ENCODE peak calls at places on chromosomes 7 and 10, in seven cellular contexts. X is transverse colon, F is upper lobe of left lung, Q is HepG2, G is spleen, J is HCT116, H is endothelial cell of umbilical vein. C is an unnamed sample. For H3K4me1, the result is how much of the 10 kb centered on the place peaks cover.

GRCh38 chr10:89861584-89862287 is 160.3 kb downstream of the KIF20B start:
- DNase-seq in J (peak), H (no peak), Q (no peak), G (no peak), X (no peak), F (peak), C (no peak)

GRCh38 chr10:13000431-13000830 is 1.1 kb downstream of the CCDC3 start:
- DNase-seq in X (no peak), J (no peak), Q (no peak), F (no peak), G (no peak), H (no peak), C (no peak)

GRCh38 chr10:57202356-57202755 is 841.3 kb upstream of the ZWINT start:
- DNase-seq in X (no peak), H (no peak), G (no peak), J (no peak), F (no peak), Q (no peak), C (no peak)

GRCh38 chr7:86453454-86453853 is 190.3 kb upstream of the GRM3 start:
- DNase-seq in Q (no peak), X (no peak), F (no peak), J (no peak), H (no peak), G (no peak), C (no peak)

GRCh38 chr7:95549818-95550529 is 46.3 kb downstream of the PDK4 start:
- DNase-seq in X (peak), F (peak), J (peak), Q (no peak), G (no peak), H (peak), C (peak)

GRCh38 chr10:128016423-128017060 is 109.6 kb downstream of the PTPRE start:
- DNase-seq in J (no peak), X (no peak), Q (no peak), H (no peak), F (no peak), G (no peak), C (peak)

GRCh38 chr10:78972947-78973900 is 95.5 kb upstream of the ZMIZ1 start:
- DNase-seq in H (peak), J (peak), X (peak), G (peak), F (peak), Q (peak), C (peak)

GRCh38 chr7:16491148-16491547 is 25.6 kb upstream of the SOSTDC1 start:
- DNase-seq in F (no peak), Q (peak), X (no peak), H (no peak), G (no peak), J (no peak), C (no peak)

GRCh38 chr10:127296696-127297095 is 100.3 kb upstream of the INSYN2A start:
- DNase-seq in G (no peak), F (no peak), Q (no peak), H (no peak), X (no peak), J (no peak), C (no peak)

GRCh38 chr7:86667732-86668131 is 24.0 kb downstream of the GRM3 start:
- DNase-seq in Q (no peak), G (no peak), J (peak), X (no peak), H (no peak), F (no peak), C (no peak)

GRCh38 chr10:78470267-78471103 is 436.8 kb downstream of the RPS24 start:
- DNase-seq in G (no peak), X (no peak), Q (peak), H (no peak), F (no peak), J (no peak), C (no peak)

GRCh38 chr10:80152820-80153219 is 20.3 kb downstream of the PLAC9 start:
- DNase-seq in G (no peak), Q (no peak), H (no peak), X (no peak), F (no peak), J (no peak), C (no peak)
- TF ChIP-seq POLR2A in G (no peak), Q (no peak), H (no peak), X (no peak), F (no peak), J (no peak), C (no peak)

DNA sequence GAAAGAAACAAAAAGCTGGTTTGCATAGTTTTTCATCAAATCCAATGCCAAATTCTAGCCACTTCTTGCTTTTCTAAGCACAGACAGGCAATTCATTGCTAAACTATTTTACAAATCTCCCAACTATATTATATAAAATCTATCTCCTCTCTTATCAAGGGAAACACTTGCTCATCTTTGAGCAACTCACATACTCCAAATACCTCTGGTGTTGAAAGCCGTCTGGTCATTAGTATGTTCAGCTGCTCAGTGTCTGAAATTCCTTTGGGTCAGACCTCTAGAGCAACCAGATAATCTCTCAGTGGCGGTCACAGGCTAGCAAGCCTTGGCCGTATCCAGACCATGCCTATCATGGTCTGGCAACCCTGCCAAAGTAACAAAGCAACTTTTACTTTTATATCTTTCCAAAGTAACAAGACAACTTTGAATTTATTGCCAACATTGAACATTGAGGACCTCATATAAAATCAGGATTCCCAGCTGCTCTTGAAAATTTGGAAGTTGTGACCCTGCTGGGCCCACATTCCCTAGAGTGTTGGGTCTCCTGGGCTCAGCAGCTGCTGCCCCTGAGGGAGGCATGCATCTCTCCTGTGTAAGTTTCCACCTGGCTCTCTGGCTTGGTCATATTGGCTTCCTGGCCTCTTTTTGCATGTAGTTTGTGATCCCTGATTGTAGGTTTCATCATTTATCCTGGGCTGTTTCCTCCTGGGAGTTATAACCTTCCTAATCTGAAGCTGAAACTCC is 56.8 kb upstream of the LANCL2 start:
- DNase-seq in J (no peak), G (no peak), F (no peak), Q (peak), H (no peak), X (no peak), C (no peak)
- TF ChIP-seq POLR2AphosphoS5 in J (no peak), G (no peak), F (no peak), Q (no peak), H (no peak), X (no peak), C (no peak)

DNA sequence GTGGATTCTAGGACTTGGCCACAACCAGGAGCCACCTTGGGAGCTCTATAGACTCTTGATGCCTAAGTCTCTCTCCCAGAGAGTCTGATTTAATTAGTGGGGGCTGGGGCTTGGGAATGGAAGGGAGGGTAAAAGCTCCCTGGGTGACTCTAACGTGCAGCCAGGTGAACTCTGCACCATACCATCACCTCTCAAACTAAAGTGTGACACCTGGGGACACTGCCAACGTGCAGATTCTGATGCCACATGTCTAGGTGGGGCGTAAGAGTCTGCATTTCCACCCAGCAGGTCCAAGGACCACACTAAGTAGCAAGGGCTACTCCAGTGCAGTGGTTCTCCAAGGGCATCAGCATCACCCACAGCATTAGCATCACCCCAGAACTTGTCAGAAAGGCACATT is 28.3 kb downstream of the LRRC20 start:
- DNase-seq in Q (no peak), G (peak), J (no peak), X (no peak), F (no peak), H (no peak), C (peak)
- H3K4me1 ChIP-seq in Q (half or more), G (half or more), J (under half), X (under half), F (under half), H (under half), C (under half)

GRCh38 chr7:42911482-42912447 is at the start of gene C7orf25:
- DNase-seq in G (peak), J (peak), F (peak), H (peak), Q (peak), X (peak), C (peak)
- TF ChIP-seq POLR2A in G (no peak), J (peak), F (peak), H (peak), Q (peak), X (peak), C (no peak)

GRCh38 chr10:50805981-50806622 is 66.4 kb downstream of the ASAH2B start:
- DNase-seq in X (no peak), Q (no peak), H (no peak), J (no peak), F (peak), G (no peak), C (no peak)
- TF ChIP-seq POLR2AphosphoS5 in X (no peak), Q (no peak), H (no peak), J (no peak), F (no peak), G (no peak), C (no peak)

GRCh38 chr7:52143219-52143618 is 826.6 kb upstream of the COBL start:
- DNase-seq in H (no peak), Q (no peak), J (no peak), X (no peak), F (no peak), G (no peak), C (no peak)

GRCh38 chr7:52150952-52151351 is 834.3 kb upstream of the COBL start:
- DNase-seq in G (no peak), J (no peak), F (no peak), Q (no peak), H (no peak), X (no peak), C (no peak)

DNA sequence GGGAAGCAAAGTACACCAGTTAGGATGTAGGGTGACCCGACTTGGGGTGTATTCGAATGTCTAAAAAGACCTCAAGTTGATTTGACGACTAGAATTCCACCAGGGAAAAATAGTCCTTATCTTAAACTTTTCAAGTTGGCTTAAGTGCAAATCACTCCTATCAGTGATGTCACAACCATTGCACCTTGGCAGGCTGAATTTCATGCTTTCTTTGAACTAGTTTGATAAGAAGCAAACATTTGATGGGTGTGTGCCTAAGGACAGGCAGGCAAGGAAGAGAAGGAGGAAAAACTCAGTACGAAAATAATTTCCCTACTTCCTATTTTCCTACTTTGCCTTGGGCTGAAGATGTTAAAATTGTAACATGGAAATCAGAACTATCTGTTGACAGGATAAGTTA is 830.6 kb upstream of the COBL start:
- DNase-seq in Q (no peak), J (no peak), X (no peak), H (no peak), F (no peak), G (no peak), C (no peak)
- H3K4me1 ChIP-seq in Q (under half), J (under half), X (under half), H (under half), F (under half), G (under half), C (under half)

GRCh38 chr7:596071-596818 is 76.6 kb upstream of the PDGFA start:
- DNase-seq in H (no peak), Q (no peak), J (no peak), X (no peak), G (no peak), F (no peak), C (no peak)
- TF ChIP-seq POLR2A in H (no peak), Q (no peak), J (no peak), X (no peak), G (no peak), F (no peak), C (no peak)

GRCh38 chr10:19493917-19494316 is 322.3 kb upstream of the PLXDC2 start:
- DNase-seq in J (no peak), Q (no peak), F (no peak), H (no peak), G (no peak), X (no peak), C (no peak)

DNA sequence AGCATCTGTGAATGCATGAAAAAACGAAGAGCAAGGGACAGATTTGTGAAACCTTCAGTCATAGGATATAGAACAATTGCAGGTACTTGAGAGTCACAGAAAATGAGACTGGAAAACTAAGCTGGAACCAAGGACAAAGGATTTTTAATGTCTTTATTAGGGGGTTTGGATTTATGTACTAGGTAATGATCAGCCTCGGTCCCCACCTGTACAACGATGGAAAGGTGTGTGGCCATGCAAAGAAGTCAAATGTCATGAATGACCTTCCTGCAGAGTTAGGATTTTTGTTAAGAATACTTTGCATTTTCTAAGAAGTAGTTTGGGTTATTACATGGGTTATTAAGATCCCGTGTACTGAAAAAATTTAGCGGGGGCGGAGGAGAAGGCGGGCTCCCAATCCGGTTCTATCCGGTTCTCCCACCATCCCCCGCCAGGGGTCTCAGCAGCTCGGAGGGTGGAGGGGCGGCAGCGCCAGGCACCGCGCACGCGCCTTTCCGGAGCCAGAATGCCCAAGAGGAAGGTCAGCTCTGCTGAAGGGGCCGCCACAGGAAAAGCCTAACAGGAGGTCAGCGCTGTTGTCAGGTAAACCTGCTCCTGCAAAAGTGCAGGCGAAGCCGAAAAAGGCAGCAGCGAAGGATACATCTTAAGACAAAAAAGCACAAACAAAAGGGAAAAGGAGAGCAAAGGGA is 327.5 kb upstream of the PLXDC2 start:
- DNase-seq in J (no peak), Q (peak), H (no peak), G (peak), F (no peak), X (peak), C (peak)
- TF ChIP-seq POLR2AphosphoS5 in J (no peak), Q (no peak), H (no peak), G (no peak), F (no peak), X (no peak), C (no peak)

DNA sequence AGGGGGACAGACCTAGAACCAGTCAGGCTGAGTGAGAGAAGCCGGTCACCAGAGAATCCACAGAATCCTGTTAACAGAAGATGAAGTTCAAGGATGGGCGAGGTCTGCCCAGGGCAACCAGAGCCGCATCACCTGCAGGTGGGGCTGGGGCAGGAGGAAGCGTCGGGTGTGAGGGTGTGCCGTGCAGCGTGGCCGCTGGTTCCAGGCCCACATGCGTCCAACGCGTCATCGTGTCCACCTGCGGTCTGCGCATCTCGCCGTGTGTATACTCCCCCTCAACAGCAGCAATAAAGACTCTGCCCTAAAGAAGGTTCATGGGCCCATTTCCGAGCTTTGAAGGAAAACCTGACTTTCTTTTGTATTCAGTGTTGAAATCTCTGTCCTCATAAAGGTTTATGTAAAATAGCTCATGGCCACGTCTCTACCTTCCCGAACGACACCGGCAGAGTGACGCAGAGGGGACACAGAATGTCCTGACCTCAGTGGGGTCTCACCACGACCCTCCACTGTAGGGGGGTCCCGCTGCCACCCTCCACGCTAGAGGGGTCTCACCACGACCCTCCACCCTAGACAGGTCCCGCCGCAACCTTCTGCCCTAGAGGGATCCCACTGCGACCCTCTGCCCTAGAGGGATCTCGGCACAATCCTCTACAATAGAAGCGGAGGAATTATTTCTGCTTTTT is 446.9 kb downstream of the PTPRN2 start:
- DNase-seq in Q (no peak), J (no peak), G (no peak), X (no peak), F (no peak), H (no peak), C (no peak)
- H3K4me1 ChIP-seq in Q (under half), J (under half), G (under half), X (under half), F (under half), H (under half), C (under half)

C was measured in sigmoid colon.